ENCODE peak calls at places on chromosomes 12 and 14, in five cellular contexts. D, F, E, Z and L are unnamed samples. For H3K27me3, the result is how much of the 10 kb centered on the place peaks cover.

GRCh38 chr14:101248056-101248725 is 313.1 kb upstream of the DIO3 start:
- DNase-seq in D (no peak), F (no peak), E (no peak), Z (no peak), L (no peak)

GRCh38 chr12:24853094-24853493 is 95.8 kb downstream of the BCAT1 start:
- DNase-seq in D (no peak), F (no peak), E (no peak), Z (no peak), L (no peak)

GRCh38 chr12:93127582-93128331 is 198.7 kb upstream of the EEA1 start:
- DNase-seq in D (peak), F (peak), E (peak), Z (peak), L (peak)

GRCh38 chr12:82361461-82361915 is 3.2 kb downstream of the METTL25 start:
- DNase-seq in D (no peak), F (no peak), E (no peak), Z (no peak), L (no peak)

GRCh38 chr12:108816652-108817335 is 40.6 kb downstream of the SSH1 start:
- DNase-seq in D (peak), F (peak), E (no peak), Z (no peak), L (no peak)

GRCh38 chr12:4736048-4736447 is 15.8 kb downstream of the GALNT8 start:
- DNase-seq in D (no peak), F (no peak), E (no peak), Z (no peak), L (no peak)

GRCh38 chr12:39685854-39686608 is 66.4 kb upstream of the ABCD2 start:
- DNase-seq in D (no peak), F (no peak), E (no peak), Z (no peak), L (no peak)

GRCh38 chr12:45435945-45436710 is 220.2 kb downstream of the ANO6 start:
- DNase-seq in D (no peak), F (no peak), E (no peak), Z (no peak), L (no peak)

GRCh38 chr14:54362089-54362504 is 34.7 kb upstream of the CDKN3 start:
- DNase-seq in D (no peak), F (no peak), E (no peak), Z (no peak), L (no peak)

GRCh38 chr14:92039073-92039719 is 663 bp downstream of the TRIP11 start:
- DNase-seq in D (peak), F (peak), E (no peak), Z (no peak), L (no peak)

GRCh38 chr12:51751657-51752056 is 96.9 kb downstream of the FIGNL2 start:
- DNase-seq in D (no peak), F (no peak), E (peak), Z (peak), L (no peak)

GRCh38 chr14:79057333-79057732 is 887.2 kb downstream of the NRXN3 start:
- DNase-seq in D (no peak), F (no peak), E (no peak), Z (no peak), L (no peak)

GRCh38 chr12:6772331-6772695 is at the start of gene LAG3:
- DNase-seq in D (no peak), F (peak), E (no peak), Z (no peak), L (peak)

GRCh38 chr12:120445911-120446909 is at the start of the genes GATC and TRIAP1:
- DNase-seq in D (peak), F (peak), E (peak), Z (peak), L (peak)

GRCh38 chr12:2393016-2393415 is 340.2 kb downstream of the CACNA1C start:
- DNase-seq in D (no peak), F (no peak), E (no peak), Z (no peak), L (no peak)

GRCh38 chr14:100138955-100139354 is 20.5 kb downstream of the DEGS2 start:
- DNase-seq in D (no peak), F (no peak), E (no peak), Z (no peak), L (no peak)

GRCh38 chr12:105418232-105418631 is 87.7 kb downstream of the C12orf75 start:
- DNase-seq in D (no peak), F (no peak), E (no peak), Z (no peak), L (no peak)

GRCh38 chr12:72560370-72560769 is 288.2 kb downstream of the TRHDE start:
- DNase-seq in D (no peak), F (no peak), E (no peak), Z (no peak), L (peak)

GRCh38 chr14:22334275-22334577 is 254.8 kb downstream of the DAD1 start:
- DNase-seq in D (no peak), F (no peak), E (no peak), Z (no peak), L (no peak)

GRCh38 chr12:11892065-11892391 is 178.7 kb upstream of the BCL2L14 start:
- DNase-seq in D (no peak), F (no peak), E (no peak), Z (no peak), L (no peak)

GRCh38 chr14:20662968-20663731 is 21.2 kb upstream of the RNASE4 start:
- DNase-seq in D (peak), F (peak), E (peak), Z (peak), L (peak)

GRCh38 chr14:68651652-68652432 is 141.0 kb downstream of the ZFP36L1 start:
- DNase-seq in D (no peak), F (no peak), E (no peak), Z (peak), L (peak)

GRCh38 chr12:51322452-51322851 is 1.5 kb downstream of the BIN2 start:
- DNase-seq in D (no peak), F (no peak), E (no peak), Z (no peak), L (no peak)

GRCh38 chr12:53223006-53223305 is 9.1 kb downstream of the RARG start:
- DNase-seq in D (no peak), F (no peak), E (no peak), Z (no peak), L (no peak)

GRCh38 chr12:70835948-70836347 is 84.6 kb downstream of the PTPRR start:
- DNase-seq in D (no peak), F (no peak), E (no peak), Z (no peak), L (no peak)

GRCh38 chr14:94373708-94374107 is 14.7 kb downstream of the SERPINA1 start:
- DNase-seq in D (no peak), F (no peak), E (peak), Z (peak), L (no peak)

GRCh38 chr12:105748806-105749600 is 389.8 kb downstream of the NUAK1 start:
- DNase-seq in D (no peak), F (no peak), E (peak), Z (no peak), L (peak)

GRCh38 chr12:53482626-53483165 is 16.6 kb downstream of the MAP3K12 start:
- DNase-seq in D (no peak), F (no peak), E (no peak), Z (peak), L (peak)

GRCh38 chr12:100293017-100293416 is 26.0 kb downstream of the SCYL2 start:
- DNase-seq in D (no peak), F (no peak), E (no peak), Z (no peak), L (no peak)

GRCh38 chr12:115227137-115227615 is 543.2 kb upstream of the TBX3 start:
- DNase-seq in D (no peak), F (no peak), E (no peak), Z (no peak), L (no peak)

GRCh38 chr12:2084553-2085296 is 31.9 kb downstream of the CACNA1C start:
- DNase-seq in D (no peak), F (no peak), E (peak), Z (no peak), L (no peak)

GRCh38 chr12:117026343-117026742 is 72.9 kb downstream of the TESC start:
- DNase-seq in D (no peak), F (no peak), E (no peak), Z (peak), L (no peak)

GRCh38 chr12:6833189-6833890 is 5.1 kb downstream of the P3H3 start:
- DNase-seq in D (no peak), F (no peak), E (no peak), Z (no peak), L (no peak)

GRCh38 chr14:91575469-91576208 is 65.5 kb upstream of the PPP4R3A start:
- DNase-seq in D (no peak), F (peak), E (no peak), Z (no peak), L (no peak)

GRCh38 chr14:22099942-22100763 is 426.5 kb upstream of the OR4E1 start:
- DNase-seq in D (peak), F (peak), E (peak), Z (peak), L (peak)

GRCh38 chr12:8018666-8019581 is 13.6 kb upstream of the FOXJ2 start:
- DNase-seq in D (no peak), F (no peak), E (no peak), Z (no peak), L (no peak)

GRCh38 chr12:84793558-84794367 is 118.8 kb downstream of the SLC6A15 start:
- DNase-seq in D (no peak), F (no peak), E (no peak), Z (no peak), L (no peak)

GRCh38 chr12:98296462-98297079 is 218.8 kb upstream of the TMPO start:
- DNase-seq in D (no peak), F (no peak), E (no peak), Z (no peak), L (no peak)

GRCh38 chr12:113060336-113060960 is 3.9 kb downstream of the DTX1 start:
- DNase-seq in D (no peak), F (no peak), E (no peak), Z (no peak), L (no peak)
- H3K27me3 ChIP-seq in D (under half), F (half or more), E (under half), Z (half or more), L (under half)

GRCh38 chr12:55983229-55983849 is 9.5 kb downstream of the RAB5B start:
- DNase-seq in D (no peak), F (no peak), E (no peak), Z (no peak), L (no peak)
- TF ChIP-seq EP300 in D (no peak), F (no peak), E (no peak), Z (no peak), L (no peak)

DNA sequence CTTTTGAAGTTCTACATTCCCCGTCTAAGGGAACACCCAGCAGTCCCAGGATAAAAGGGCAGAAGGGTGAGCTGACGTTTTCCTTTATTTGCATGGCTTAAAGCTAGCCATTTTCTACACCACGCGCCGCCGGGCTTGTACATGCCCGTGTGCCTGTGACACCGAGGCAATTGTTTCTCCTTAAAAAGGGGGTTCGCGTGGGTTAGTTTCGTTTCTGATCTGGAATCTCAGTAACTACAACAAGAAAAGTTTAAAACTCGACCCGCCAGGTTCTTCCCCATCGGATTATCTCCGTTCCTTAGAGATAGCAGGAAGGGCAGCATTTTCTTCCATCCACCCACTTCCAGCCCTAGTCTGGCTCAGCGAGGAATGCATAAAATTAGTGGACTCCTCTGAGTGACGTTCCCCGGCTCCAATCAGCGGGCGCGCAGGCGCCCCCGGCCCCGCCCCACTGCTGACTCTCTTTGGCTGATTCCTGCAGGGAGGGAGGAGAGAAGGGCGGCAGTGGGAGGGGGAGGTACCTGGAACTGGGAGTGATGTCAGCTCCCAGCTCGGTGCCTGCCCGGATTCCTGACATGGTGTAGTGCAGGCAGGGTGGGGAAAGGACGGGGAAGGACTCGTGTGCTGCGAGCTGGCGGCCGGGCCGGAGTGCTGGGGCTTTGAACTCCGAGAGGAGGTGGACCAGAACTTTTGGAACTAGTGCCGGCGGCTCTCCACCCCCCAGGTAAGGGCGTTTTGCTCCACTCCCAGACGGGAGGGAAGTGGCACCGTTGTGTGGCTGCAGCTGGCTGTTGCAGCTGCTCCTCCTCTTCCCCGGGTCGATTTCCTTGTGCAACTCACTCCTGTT is at the start of gene PPFIBP1:
- DNase-seq in D (peak), F (peak), E (peak), Z (peak), L (peak)
- TF ChIP-seq POLR2A in D (peak), F (peak), E (peak), Z (peak), L (peak)

GRCh38 chr12:54624316-54625279 is 10.1 kb downstream of the LACRT start:
- DNase-seq in D (no peak), F (no peak), E (no peak), Z (no peak), L (no peak)

GRCh38 chr12:54628186-54628846 is 6.4 kb downstream of the LACRT start:
- DNase-seq in D (no peak), F (no peak), E (no peak), Z (no peak), L (no peak)

GRCh38 chr12:54629925-54630324 is 4.8 kb downstream of the LACRT start:
- DNase-seq in D (no peak), F (no peak), E (no peak), Z (no peak), L (no peak)

GRCh38 chr12:54631551-54631950 is 3.1 kb downstream of the LACRT start:
- DNase-seq in D (no peak), F (no peak), E (no peak), Z (no peak), L (no peak)

DNA sequence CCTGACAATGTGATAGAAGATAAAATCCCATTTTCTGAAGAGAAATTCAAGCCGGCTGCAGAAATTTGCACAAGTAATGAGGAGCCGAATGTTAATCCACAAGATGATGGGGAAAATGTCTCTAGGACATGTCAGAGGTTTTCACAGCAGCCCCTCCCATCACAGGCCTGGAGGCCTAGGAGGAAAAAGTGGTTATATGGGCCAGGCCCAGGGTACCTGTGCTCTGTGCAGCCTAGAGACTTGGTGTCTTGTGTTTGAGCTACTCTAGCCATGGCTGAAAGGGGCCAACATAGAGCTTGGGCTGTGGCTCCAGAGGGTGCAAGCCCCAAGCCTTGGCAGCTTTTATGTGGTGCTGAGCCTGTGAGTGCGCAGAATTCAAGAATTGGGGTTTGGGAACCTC is 7.4 kb downstream of the LACRT start:
- DNase-seq in D (no peak), F (no peak), E (no peak), Z (no peak), L (no peak)
- H3K27me3 ChIP-seq in D (under half), F (under half), E (under half), Z (under half), L (under half)